ENCODE peak calls at places on chromosomes 1 and 21, in four cellular contexts. One of them, this sample, is unnamed.

GRCh38 chr1:924619-925323 is 1.0 kb downstream of the SAMD11 start:
- DNase-seq in DND-41: no peak
- DNase-seq in GM23248: peak
- DNase-seq in H9: peak
- DNase-seq in this sample: no peak

GRCh38 chr1:143691400-143691891 is 280.3 kb downstream of the FAM72C start:
- DNase-seq in DND-41: no peak
- DNase-seq in H9: no peak
- DNase-seq in GM23248: peak
- DNase-seq in this sample: no peak

GRCh38 chr1:67953301-67953700 is 97.1 kb downstream of the DIRAS3 start:
- DNase-seq in DND-41: no peak
- DNase-seq in H9: no peak
- DNase-seq in GM23248: no peak
- DNase-seq in this sample: no peak

GRCh38 chr1:28927442-28928305 is 13.3 kb downstream of the EPB41 start:
- DNase-seq in H9: no peak
- DNase-seq in GM23248: peak
- DNase-seq in DND-41: no peak
- DNase-seq in this sample: peak

GRCh38 chr21:44883250-44883649 is 9.8 kb upstream of the PTTG1IP start:
- DNase-seq in DND-41: no peak
- DNase-seq in H9: no peak
- DNase-seq in GM23248: no peak
- DNase-seq in this sample: no peak

GRCh38 chr1:88150330-88150729 is 533.7 kb upstream of the PKN2 start:
- DNase-seq in H9: no peak
- DNase-seq in GM23248: no peak
- DNase-seq in DND-41: no peak
- DNase-seq in this sample: no peak

GRCh38 chr1:226965581-226966440 is 25.7 kb downstream of the COQ8A start:
- DNase-seq in DND-41: no peak
- DNase-seq in GM23248: no peak
- DNase-seq in H9: no peak
- DNase-seq in this sample: no peak

GRCh38 chr1:34711936-34712688 is 42.7 kb upstream of the GJB5 start:
- DNase-seq in DND-41: no peak
- DNase-seq in H9: no peak
- DNase-seq in GM23248: no peak
- DNase-seq in this sample: no peak

GRCh38 chr1:182770193-182770592 is 19.4 kb upstream of the NPL start:
- DNase-seq in DND-41: no peak
- DNase-seq in GM23248: no peak
- DNase-seq in H9: no peak
- DNase-seq in this sample: no peak

GRCh38 chr1:69121708-69122107 is 446.0 kb upstream of the LRRC7 start:
- DNase-seq in H9: no peak
- DNase-seq in DND-41: no peak
- DNase-seq in GM23248: peak
- DNase-seq in this sample: no peak

GRCh38 chr1:27591622-27592021 is 12.3 kb downstream of the AHDC1 start:
- DNase-seq in H9: no peak
- DNase-seq in GM23248: peak
- DNase-seq in DND-41: no peak
- DNase-seq in this sample: peak

GRCh38 chr21:31983120-31983519 is 110.3 kb downstream of the HUNK start:
- DNase-seq in H9: no peak
- DNase-seq in DND-41: no peak
- DNase-seq in GM23248: no peak
- DNase-seq in this sample: no peak

GRCh38 chr1:15353839-15354579 is 55.7 kb upstream of the EFHD2 start:
- DNase-seq in GM23248: peak
- DNase-seq in DND-41: no peak
- DNase-seq in H9: no peak
- DNase-seq in this sample: no peak

GRCh38 chr1:180165096-180165495 is 10.4 kb downstream of the QSOX1 start:
- DNase-seq in GM23248: no peak
- DNase-seq in H9: no peak
- DNase-seq in DND-41: no peak
- DNase-seq in this sample: no peak

GRCh38 chr21:33238565-33239255 is 9.0 kb downstream of the IFNAR2 start:
- DNase-seq in GM23248: peak
- DNase-seq in H9: no peak
- DNase-seq in DND-41: no peak
- DNase-seq in this sample: peak

GRCh38 chr21:45467221-45467779 is 62.3 kb downstream of the COL18A1 start:
- DNase-seq in H9: no peak
- DNase-seq in GM23248: peak
- DNase-seq in DND-41: no peak
- DNase-seq in this sample: no peak

GRCh38 chr1:205042911-205043806 is at the start of gene CNTN2:
- DNase-seq in DND-41: no peak
- DNase-seq in H9: peak
- DNase-seq in GM23248: peak
- DNase-seq in this sample: no peak
- H3K4me2 ChIP-seq in DND-41: no peak
- H3K4me2 ChIP-seq in H9: peak
- H3K4me2 ChIP-seq in GM23248: no peak
- H3K4me2 ChIP-seq in this sample: no peak

GRCh38 chr1:200670215-200671118 is 760 bp upstream of the DDX59 start:
- DNase-seq in DND-41: peak
- DNase-seq in GM23248: peak
- DNase-seq in H9: no peak
- DNase-seq in this sample: no peak

GRCh38 chr1:200668514-200669313 is 993 bp downstream of the DDX59 start:
- DNase-seq in H9: no peak
- DNase-seq in GM23248: no peak
- DNase-seq in DND-41: no peak
- DNase-seq in this sample: peak

GRCh38 chr1:200669314-200670214 is at the start of gene DDX59:
- DNase-seq in H9: peak
- DNase-seq in DND-41: peak
- DNase-seq in GM23248: peak
- DNase-seq in this sample: peak

GRCh38 chr1:200666309-200666708 is 3.4 kb downstream of the DDX59 start:
- DNase-seq in H9: no peak
- DNase-seq in DND-41: no peak
- DNase-seq in GM23248: no peak
- DNase-seq in this sample: no peak

DNA sequence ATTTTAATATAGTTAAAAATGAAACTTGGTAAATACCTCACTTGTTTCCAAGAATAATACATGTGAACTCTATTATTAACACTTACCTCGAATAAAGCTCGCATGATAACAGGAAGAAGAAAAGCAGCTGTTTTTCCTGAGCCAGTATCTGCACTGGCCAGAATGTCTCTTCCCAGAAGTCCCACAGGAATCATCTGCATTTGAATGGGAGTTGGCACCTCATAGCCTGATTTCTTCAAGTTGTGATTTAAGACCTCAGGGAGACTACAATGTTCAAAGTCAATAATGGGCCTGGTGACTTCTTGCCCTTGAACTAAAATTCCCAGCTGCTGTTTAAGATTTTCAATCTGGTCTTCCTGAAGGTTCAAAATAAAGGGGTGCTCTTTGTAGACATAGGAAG is 3.9 kb downstream of the DDX59 start:
- DNase-seq in GM23248: no peak
- DNase-seq in H9: no peak
- DNase-seq in DND-41: no peak
- DNase-seq in this sample: no peak
- H3K4me2 ChIP-seq in GM23248: no peak
- H3K4me2 ChIP-seq in H9: no peak
- H3K4me2 ChIP-seq in DND-41: no peak
- H3K4me2 ChIP-seq in this sample: no peak

GRCh38 chr1:173869108-173869359 is 854 bp downstream of the ZBTB37 start:
- DNase-seq in DND-41: no peak
- DNase-seq in H9: no peak
- DNase-seq in GM23248: no peak
- DNase-seq in this sample: no peak
- H3K4me2 ChIP-seq in DND-41: peak
- H3K4me2 ChIP-seq in H9: peak
- H3K4me2 ChIP-seq in GM23248: peak
- H3K4me2 ChIP-seq in this sample: peak

GRCh38 chr1:243411472-243411871 is 155.6 kb downstream of the SDCCAG8 start:
- DNase-seq in DND-41: no peak
- DNase-seq in GM23248: no peak
- DNase-seq in H9: no peak
- DNase-seq in this sample: no peak

GRCh38 chr1:243416510-243416909 is 160.7 kb downstream of the SDCCAG8 start:
- DNase-seq in H9: no peak
- DNase-seq in GM23248: no peak
- DNase-seq in DND-41: no peak
- DNase-seq in this sample: peak

GRCh38 chr1:243415663-243416365 is 160.0 kb downstream of the SDCCAG8 start:
- DNase-seq in DND-41: peak
- DNase-seq in H9: no peak
- DNase-seq in GM23248: no peak
- DNase-seq in this sample: peak

GRCh38 chr1:243414152-243414494 is 158.3 kb downstream of the SDCCAG8 start:
- DNase-seq in GM23248: no peak
- DNase-seq in DND-41: no peak
- DNase-seq in H9: no peak
- DNase-seq in this sample: no peak

GRCh38 chr1:243413431-243414151 is 157.8 kb downstream of the SDCCAG8 start:
- DNase-seq in GM23248: no peak
- DNase-seq in DND-41: no peak
- DNase-seq in H9: no peak
- DNase-seq in this sample: no peak
- H3K4me2 ChIP-seq in GM23248: no peak
- H3K4me2 ChIP-seq in DND-41: no peak
- H3K4me2 ChIP-seq in H9: no peak
- H3K4me2 ChIP-seq in this sample: no peak

GRCh38 chr1:235545294-235545930 is 41.2 kb upstream of the B3GALNT2 start:
- DNase-seq in DND-41: no peak
- DNase-seq in H9: no peak
- DNase-seq in GM23248: no peak
- DNase-seq in this sample: no peak

GRCh38 chr1:235552146-235552716 is 48.0 kb upstream of the B3GALNT2 start:
- DNase-seq in GM23248: no peak
- DNase-seq in DND-41: no peak
- DNase-seq in H9: no peak
- DNase-seq in this sample: no peak

GRCh38 chr1:235553063-235553675 is 48.9 kb upstream of the B3GALNT2 start:
- DNase-seq in H9: no peak
- DNase-seq in DND-41: no peak
- DNase-seq in GM23248: no peak
- DNase-seq in this sample: no peak

DNA sequence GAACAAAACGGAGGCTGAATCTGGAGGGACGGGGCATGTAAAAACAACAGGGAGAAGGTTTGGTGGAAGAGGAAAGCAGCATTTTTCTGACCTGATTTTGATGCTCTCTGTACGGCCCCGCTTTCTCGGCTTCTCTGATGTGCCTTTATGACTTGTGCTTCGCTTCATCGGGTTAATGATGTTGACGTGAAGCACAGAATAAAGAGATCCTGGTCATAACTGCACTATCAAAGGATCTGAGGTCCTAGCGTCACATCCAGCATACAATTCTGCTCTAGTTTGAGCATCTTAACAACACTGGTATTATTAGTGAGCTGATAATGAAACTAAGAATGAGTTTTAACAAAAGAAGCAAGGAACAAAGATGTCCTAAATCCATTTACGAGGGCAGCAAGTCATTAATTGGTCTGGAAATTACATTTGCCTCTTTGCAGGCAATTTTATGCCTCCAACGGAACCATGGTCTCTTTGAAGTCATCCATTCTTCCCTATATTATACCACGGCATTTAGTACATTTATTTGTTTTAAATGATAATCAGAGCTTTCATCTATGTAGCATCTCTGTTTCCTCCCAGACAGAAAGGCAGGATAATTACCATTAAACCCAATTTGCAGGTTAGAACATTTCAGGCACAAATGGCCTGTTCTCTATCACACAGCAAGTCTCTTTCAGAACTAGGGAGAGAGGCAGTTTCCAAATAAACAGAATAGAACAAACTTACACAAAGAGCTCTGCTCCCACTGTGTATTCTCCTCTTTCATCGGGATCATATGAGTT is 45.3 kb upstream of the B3GALNT2 start:
- DNase-seq in H9: no peak
- DNase-seq in DND-41: no peak
- DNase-seq in GM23248: no peak
- DNase-seq in this sample: no peak
- H3K4me2 ChIP-seq in H9: no peak
- H3K4me2 ChIP-seq in DND-41: no peak
- H3K4me2 ChIP-seq in GM23248: no peak
- H3K4me2 ChIP-seq in this sample: no peak

GRCh38 chr21:37243961-37244360 is 23.2 kb downstream of the VPS26C start:
- DNase-seq in DND-41: no peak
- DNase-seq in GM23248: no peak
- DNase-seq in H9: no peak
- DNase-seq in this sample: no peak
- H3K4me2 ChIP-seq in DND-41: no peak
- H3K4me2 ChIP-seq in GM23248: no peak
- H3K4me2 ChIP-seq in H9: no peak
- H3K4me2 ChIP-seq in this sample: no peak

GRCh38 chr21:21481238-21481637 is 483.0 kb downstream of the NCAM2 start:
- DNase-seq in H9: no peak
- DNase-seq in DND-41: no peak
- DNase-seq in GM23248: no peak
- DNase-seq in this sample: no peak
- H3K4me2 ChIP-seq in H9: no peak
- H3K4me2 ChIP-seq in DND-41: no peak
- H3K4me2 ChIP-seq in GM23248: no peak
- H3K4me2 ChIP-seq in this sample: no peak

GRCh38 chr1:240149488-240150094 is 57.9 kb downstream of the FMN2 start:
- DNase-seq in GM23248: peak
- DNase-seq in DND-41: no peak
- DNase-seq in H9: no peak
- DNase-seq in this sample: peak
- H3K4me2 ChIP-seq in GM23248: no peak
- H3K4me2 ChIP-seq in DND-41: no peak
- H3K4me2 ChIP-seq in H9: no peak
- H3K4me2 ChIP-seq in this sample: no peak

GRCh38 chr1:55277377-55278130 is 62.4 kb upstream of the USP24 start:
- DNase-seq in DND-41: peak
- DNase-seq in H9: peak
- DNase-seq in GM23248: peak
- DNase-seq in this sample: peak
- H3K4me2 ChIP-seq in DND-41: no peak
- H3K4me2 ChIP-seq in H9: no peak
- H3K4me2 ChIP-seq in GM23248: no peak
- H3K4me2 ChIP-seq in this sample: peak

GRCh38 chr1:228150458-228151169 is 884 bp downstream of the GJC2 start:
- DNase-seq in GM23248: peak
- DNase-seq in DND-41: no peak
- DNase-seq in H9: peak
- DNase-seq in this sample: no peak

GRCh38 chr1:228148971-228149340 is 774 bp upstream of the GJC2 start:
- DNase-seq in H9: no peak
- DNase-seq in GM23248: no peak
- DNase-seq in DND-41: no peak
- DNase-seq in this sample: no peak

GRCh38 chr1:228150021-228150457 is 309 bp downstream of the GJC2 start:
- DNase-seq in GM23248: no peak
- DNase-seq in DND-41: no peak
- DNase-seq in H9: no peak
- DNase-seq in this sample: no peak

GRCh38 chr1:228148196-228148861 is 1.4 kb upstream of the GJC2 start:
- DNase-seq in GM23248: no peak
- DNase-seq in H9: peak
- DNase-seq in DND-41: no peak
- DNase-seq in this sample: no peak

GRCh38 chr1:228149341-228150020 is at the start of gene GJC2:
- DNase-seq in H9: peak
- DNase-seq in GM23248: peak
- DNase-seq in DND-41: no peak
- DNase-seq in this sample: no peak
- H3K4me2 ChIP-seq in H9: no peak
- H3K4me2 ChIP-seq in GM23248: peak
- H3K4me2 ChIP-seq in DND-41: no peak
- H3K4me2 ChIP-seq in this sample: no peak